ENCODE peak calls at places on chromosomes 12 and 14, in nine cellular contexts. S, G, F, N, R, A, J, T and D are unnamed samples.

GRCh38 chr12:4283512-4284255 is 10.1 kb downstream of the CCND2 start:
- DNase-seq in S (no peak), G (no peak), F (no peak), N (no peak), R (no peak), A (no peak), J (no peak), T (no peak), D (no peak)

GRCh38 chr14:52876806-52877205 is 74.0 kb downstream of the FERMT2 start:
- DNase-seq in S (no peak), G (no peak), F (no peak), N (no peak), R (no peak), A (no peak), J (no peak), T (no peak), D (no peak)

GRCh38 chr14:53954551-53955233 is 1.9 kb downstream of the BMP4 start:
- DNase-seq in S (no peak), G (no peak), F (no peak), N (peak), R (peak), A (no peak), J (peak), T (no peak), D (no peak)

GRCh38 chr12:2243275-2243674 is 190.5 kb downstream of the CACNA1C start:
- DNase-seq in S (no peak), G (no peak), F (no peak), N (peak), R (no peak), A (no peak), J (no peak), T (no peak), D (no peak)

GRCh38 chr14:95486875-95487668 is 29.4 kb downstream of the SYNE3 start:
- DNase-seq in S (no peak), G (no peak), F (no peak), N (no peak), R (no peak), A (no peak), J (no peak), T (no peak), D (no peak)

GRCh38 chr12:45464699-45465098 is 248.8 kb downstream of the ANO6 start:
- DNase-seq in S (peak), G (no peak), F (no peak), N (no peak), R (peak), A (no peak), J (no peak), T (no peak), D (no peak)

GRCh38 chr12:110538869-110539622 is 36.9 kb downstream of the RAD9B start:
- DNase-seq in S (no peak), G (no peak), F (no peak), N (no peak), R (no peak), A (no peak), J (no peak), T (no peak), D (peak)

GRCh38 chr12:47346251-47347019 is 266.7 kb upstream of the AMIGO2 start:
- DNase-seq in S (no peak), G (no peak), F (no peak), N (no peak), R (peak), A (no peak), J (no peak), T (peak), D (no peak)

GRCh38 chr12:14836336-14837210 is 6.8 kb downstream of the ART4 start:
- DNase-seq in S (no peak), G (no peak), F (no peak), N (peak), R (peak), A (peak), J (no peak), T (no peak), D (no peak)

GRCh38 chr12:77845831-77846230 is 15.1 kb downstream of the NAV3 start:
- DNase-seq in S (no peak), G (no peak), F (no peak), N (peak), R (no peak), A (no peak), J (no peak), T (no peak), D (no peak)

GRCh38 chr14:22039938-22040780 is 366.5 kb upstream of the OR4E1 start:
- DNase-seq in S (peak), G (no peak), F (no peak), N (no peak), R (peak), A (peak), J (no peak), T (no peak), D (no peak)

GRCh38 chr12:114982760-114983159 is 298.8 kb upstream of the TBX3 start:
- DNase-seq in S (no peak), G (no peak), F (no peak), N (no peak), R (peak), A (peak), J (no peak), T (no peak), D (no peak)

GRCh38 chr12:48977290-48978281 is 536 bp upstream of the WNT1 start:
- DNase-seq in S (no peak), G (no peak), F (no peak), N (peak), R (peak), A (peak), J (peak), T (peak), D (no peak)

GRCh38 chr12:42327227-42327590 is 1.2 kb downstream of the PPHLN1 start:
- DNase-seq in S (no peak), G (no peak), F (no peak), N (no peak), R (no peak), A (no peak), J (no peak), T (no peak), D (no peak)

GRCh38 chr12:50110762-50111416 is 1.1 kb upstream of the COX14 start:
- DNase-seq in S (no peak), G (no peak), F (no peak), N (peak), R (peak), A (peak), J (peak), T (peak), D (peak)
- TF ChIP-seq POLR2A in S (no peak), G (no peak), F (no peak), N (no peak), R (no peak), A (no peak), J (peak), T (peak), D (peak)

DNA sequence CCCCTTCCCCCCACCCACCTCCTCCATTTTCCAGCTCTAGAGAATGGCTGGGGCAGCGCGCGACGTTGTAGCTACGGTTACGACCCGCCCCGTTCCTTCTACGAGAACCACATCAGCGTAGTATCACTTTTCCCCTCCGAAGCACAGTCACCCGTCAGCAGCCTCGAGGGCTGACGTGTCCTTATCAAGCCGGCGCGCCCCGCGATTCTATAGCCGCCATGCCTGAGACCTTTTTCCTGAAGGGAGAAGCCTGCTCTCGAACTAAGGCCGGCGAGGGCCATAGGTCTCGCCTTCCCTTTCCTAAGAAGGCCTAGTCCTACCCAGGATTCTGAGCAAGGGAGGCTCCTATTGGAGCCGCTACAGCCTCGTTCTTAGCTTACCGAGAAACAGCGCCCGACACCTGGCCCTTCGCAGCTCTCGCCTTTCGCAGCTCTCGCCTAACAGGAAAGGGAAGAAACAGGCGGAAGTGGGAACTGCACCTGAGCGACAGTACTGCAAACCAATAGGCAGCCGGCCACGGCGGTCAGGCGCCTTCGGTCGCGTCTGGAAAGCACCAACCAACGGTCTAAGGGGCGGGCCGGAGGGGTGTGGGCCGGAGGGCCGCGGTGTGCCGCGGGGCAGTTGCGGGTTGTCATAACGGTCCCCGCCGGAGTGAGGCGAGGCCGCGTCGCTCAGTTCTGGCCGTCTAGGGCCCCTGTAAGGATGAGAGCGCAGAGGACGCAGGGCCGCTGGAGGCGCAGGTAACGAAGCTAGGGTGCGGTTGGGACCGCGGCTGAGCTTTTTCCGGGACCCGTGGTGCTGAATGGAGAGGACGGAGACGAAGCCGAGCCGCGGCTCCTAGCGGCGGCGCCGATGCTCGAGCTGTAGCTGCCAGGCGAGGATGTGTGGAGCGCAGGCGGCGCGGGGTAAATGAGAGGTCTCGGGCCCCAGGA is at the start of the genes MGAT2 and RPL36AL:
- DNase-seq in S (peak), G (peak), F (peak), N (peak), R (peak), A (peak), J (peak), T (peak), D (peak)
- TF ChIP-seq POLR2A in S (peak), G (peak), F (peak), N (peak), R (peak), A (peak), J (peak), T (peak), D (peak)

GRCh38 chr12:106773286-106773685 is 1.2 kb upstream of the RIC8B start:
- DNase-seq in S (no peak), G (no peak), F (no peak), N (no peak), R (peak), A (peak), J (no peak), T (no peak), D (no peak)

GRCh38 chr12:106771425-106771824 is 3.1 kb upstream of the RIC8B start:
- DNase-seq in S (no peak), G (no peak), F (no peak), N (no peak), R (peak), A (no peak), J (no peak), T (no peak), D (no peak)

GRCh38 chr12:106774808-106775524 is 484 bp downstream of the RIC8B start:
- DNase-seq in S (no peak), G (no peak), F (no peak), N (no peak), R (no peak), A (no peak), J (no peak), T (no peak), D (no peak)

GRCh38 chr12:106776897-106777296 is 2.4 kb downstream of the RIC8B start:
- DNase-seq in S (no peak), G (no peak), F (no peak), N (no peak), R (no peak), A (no peak), J (no peak), T (no peak), D (no peak)

DNA sequence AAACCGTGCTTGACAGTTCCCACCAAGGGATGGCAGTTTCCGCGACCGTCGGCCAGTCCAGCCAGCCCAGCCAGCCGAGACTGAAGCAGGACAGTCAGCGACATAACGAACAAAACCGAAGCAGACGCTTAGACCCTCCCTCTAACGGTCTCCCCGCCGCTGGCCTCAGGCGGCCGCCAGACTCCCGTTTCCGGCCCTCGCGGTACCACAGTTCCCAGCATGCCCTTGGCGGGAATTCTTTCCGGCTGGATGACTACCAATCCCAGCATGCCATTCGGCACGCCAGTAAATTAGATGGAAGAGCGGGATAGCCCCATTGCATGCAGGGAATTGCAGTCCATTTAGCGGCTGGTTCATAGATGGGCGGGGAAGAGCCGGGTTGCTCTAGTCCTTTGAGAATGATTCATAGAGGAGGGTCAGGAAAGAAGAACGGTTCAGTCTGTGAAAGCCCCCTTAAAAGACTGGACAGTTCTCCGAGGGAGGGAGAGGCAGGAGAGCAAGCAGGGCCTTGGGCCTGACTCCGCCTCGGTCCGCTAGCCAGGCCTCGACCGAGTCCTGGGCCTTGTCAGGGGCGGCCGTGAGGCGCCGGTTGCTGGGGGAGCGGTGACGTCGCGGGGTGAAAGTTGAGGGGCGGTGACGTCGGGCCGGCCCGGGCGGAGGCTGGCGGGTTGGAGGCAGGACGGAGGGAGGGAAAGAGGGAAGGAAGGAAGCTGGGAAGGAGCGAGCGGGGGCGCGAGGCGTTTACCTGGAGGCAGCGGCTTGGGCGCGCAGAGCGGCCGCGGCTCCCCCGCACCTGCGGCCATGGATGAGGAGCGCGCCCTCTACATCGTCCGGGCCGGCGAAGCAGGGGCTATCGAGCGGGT is at the start of gene RIC8B:
- DNase-seq in S (peak), G (peak), F (peak), N (peak), R (peak), A (peak), J (peak), T (peak), D (peak)
- TF ChIP-seq POLR2A in S (peak), G (peak), F (peak), N (peak), R (peak), A (peak), J (peak), T (peak), D (peak)

GRCh38 chr14:65239897-65240296 is 137.6 kb upstream of the MAX start:
- DNase-seq in S (no peak), G (no peak), F (no peak), N (no peak), R (no peak), A (no peak), J (no peak), T (no peak), D (no peak)
- TF ChIP-seq POLR2A in S (no peak), G (no peak), F (no peak), N (no peak), R (no peak), A (no peak), J (no peak), T (no peak), D (no peak)

DNA sequence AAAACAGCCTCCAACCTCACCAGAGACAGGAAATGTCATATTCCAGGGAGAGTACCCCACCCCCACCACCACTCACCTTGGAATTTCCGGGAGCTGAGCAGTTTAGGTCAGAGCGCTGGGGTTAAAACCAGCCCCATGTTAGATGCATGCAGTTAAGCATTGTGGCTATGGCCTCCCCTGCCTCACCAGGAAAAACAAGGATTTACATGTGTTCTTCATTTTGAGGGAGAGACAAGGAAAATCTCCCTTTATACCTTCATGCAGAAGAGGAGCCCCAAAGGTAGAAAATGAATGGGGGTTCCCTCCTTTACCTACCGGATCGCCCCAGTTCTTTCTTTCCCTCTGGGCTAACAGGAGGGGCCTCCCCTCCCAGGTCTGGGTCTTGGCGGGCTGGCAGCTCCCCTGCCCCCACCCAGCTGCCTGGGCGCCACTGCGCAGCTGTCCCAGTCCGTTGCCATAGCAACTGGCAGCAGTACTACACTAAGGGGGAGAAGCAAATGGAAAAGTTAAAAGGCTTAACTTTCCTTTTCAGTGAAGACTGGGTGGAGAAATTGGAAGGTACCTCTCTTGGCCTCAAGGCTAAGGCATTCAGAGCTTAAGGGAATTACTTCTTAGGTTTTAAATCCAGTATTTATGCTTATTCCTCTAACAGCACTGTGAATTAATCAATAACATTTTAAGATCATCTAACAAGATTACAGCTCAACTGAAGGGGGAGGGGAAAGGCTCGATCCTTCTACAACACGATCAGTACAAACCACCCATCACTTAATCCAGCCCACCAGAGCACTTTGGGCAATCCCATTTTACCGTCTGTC is 20.5 kb downstream of the CBX5 start:
- DNase-seq in S (peak), G (no peak), F (no peak), N (peak), R (peak), A (peak), J (peak), T (peak), D (peak)
- TF ChIP-seq POLR2A in S (no peak), G (no peak), F (no peak), N (peak), R (no peak), A (no peak), J (no peak), T (peak), D (no peak)

GRCh38 chr14:68814376-68815287 is 21.8 kb upstream of the ZFP36L1 start:
- DNase-seq in S (no peak), G (no peak), F (no peak), N (peak), R (peak), A (peak), J (peak), T (peak), D (no peak)
- TF ChIP-seq POLR2A in S (no peak), G (no peak), F (no peak), N (no peak), R (no peak), A (no peak), J (peak), T (peak), D (no peak)

DNA sequence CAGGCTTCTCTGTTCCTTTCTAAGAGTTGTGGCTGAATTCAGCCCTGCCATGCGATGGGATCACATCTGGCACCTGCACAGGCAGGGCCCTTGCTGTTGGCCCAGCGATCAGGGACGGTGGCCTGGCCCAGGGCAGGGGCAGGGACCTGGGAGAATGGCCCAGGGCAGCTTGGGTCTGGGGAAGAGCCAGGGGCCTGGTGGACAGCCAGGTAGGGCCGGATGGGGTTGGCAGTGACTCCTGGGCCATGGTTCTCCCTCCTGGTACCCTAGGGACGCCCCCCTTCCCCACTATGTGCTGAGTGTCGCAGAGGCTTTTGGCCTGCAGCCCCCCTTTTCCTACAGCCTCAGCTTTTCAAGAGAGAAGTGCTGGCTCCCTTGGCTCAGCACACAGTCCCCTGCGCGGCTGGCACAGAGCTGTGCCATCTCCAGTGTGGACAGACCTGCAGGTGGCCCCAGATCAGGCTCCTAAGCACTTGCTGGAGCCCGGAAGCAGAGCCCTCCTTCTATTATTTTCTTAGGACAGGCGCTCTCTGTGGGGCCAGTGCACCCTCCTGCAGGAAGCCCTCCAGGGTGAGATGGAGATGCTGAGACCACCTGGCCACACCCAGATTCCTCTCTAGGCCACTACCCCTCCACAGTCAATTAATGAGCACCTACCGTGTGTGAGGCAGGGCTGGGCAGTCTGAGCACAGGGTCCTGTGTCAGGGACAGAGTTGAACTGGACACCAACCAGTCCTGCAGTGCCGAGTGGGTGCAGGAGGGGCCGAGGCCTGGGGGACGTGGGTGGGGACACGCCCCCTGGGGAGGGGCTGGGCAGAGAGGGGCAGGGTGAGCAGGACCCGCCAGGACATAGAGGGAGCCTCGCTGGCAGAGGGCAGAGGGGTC is 267.6 kb downstream of the ADGRD1 start:
- DNase-seq in S (no peak), G (no peak), F (no peak), N (no peak), R (no peak), A (no peak), J (no peak), T (no peak), D (no peak)
- TF ChIP-seq POLR2A in S (no peak), G (no peak), F (no peak), N (no peak), R (no peak), A (no peak), J (no peak), T (no peak), D (no peak)